ENCODE peak calls at places on chromosome 5, in six cellular contexts. S is heart right ventricle, Y is left ventricle myocardium inferior, P is A549, N is lower lobe of right lung, H is mammary epithelial cell. B is an unnamed sample. For H3K4me1, the result is how much of the 10 kb centered on the place peaks cover.

GRCh38 chr5:10307206-10308148 is at the start of gene CMBL:
- DNase-seq in S (peak), Y (peak), P (no peak), N (peak), H (peak), B (peak)

GRCh38 chr5:58335518-58335917 is 124.4 kb downstream of the PLK2 start:
- DNase-seq in S (no peak), Y (no peak), P (no peak), N (no peak), H (peak), B (no peak)

GRCh38 chr5:148687427-148687826 is 33.1 kb upstream of the HTR4 start:
- DNase-seq in S (no peak), Y (no peak), P (no peak), N (no peak), H (peak), B (peak)

GRCh38 chr5:140632366-140633080 is 452 bp downstream of the CD14 start:
- DNase-seq in S (peak), Y (peak), P (no peak), N (peak), H (peak), B (no peak)

GRCh38 chr5:54659651-54660050 is 142.1 kb downstream of the SNX18 start:
- DNase-seq in S (no peak), Y (no peak), P (no peak), N (no peak), H (no peak), B (no peak)

GRCh38 chr5:169717298-169717697 is 80.2 kb downstream of the DOCK2 start:
- DNase-seq in S (no peak), Y (no peak), P (no peak), N (no peak), H (peak), B (peak)

GRCh38 chr5:147361441-147362175 is 126.8 kb downstream of the STK32A start:
- DNase-seq in S (no peak), Y (no peak), P (no peak), N (no peak), H (no peak), B (no peak)

GRCh38 chr5:35785601-35786085 is 71.0 kb upstream of the IL7R start:
- DNase-seq in S (no peak), Y (no peak), P (no peak), N (peak), H (no peak), B (no peak)

GRCh38 chr5:50863771-50864170 is 197.3 kb downstream of the PARP8 start:
- DNase-seq in S (no peak), Y (no peak), P (no peak), N (no peak), H (no peak), B (no peak)

GRCh38 chr5:17180957-17181723 is 36.3 kb upstream of the BASP1 start:
- DNase-seq in S (no peak), Y (no peak), P (peak), N (no peak), H (peak), B (peak)

GRCh38 chr5:38807570-38808461 is 38.0 kb upstream of the OSMR start:
- DNase-seq in S (no peak), Y (no peak), P (no peak), N (no peak), H (no peak), B (no peak)

GRCh38 chr5:123937230-123937629 is 425.3 kb downstream of the CSNK1G3 start:
- DNase-seq in S (no peak), Y (no peak), P (no peak), N (no peak), H (peak), B (peak)

GRCh38 chr5:54309751-54310432 is 481 bp downstream of the ARL15 start:
- DNase-seq in S (peak), Y (peak), P (peak), N (peak), H (peak), B (peak)

GRCh38 chr5:178199581-178200434 is 4.5 kb upstream of the HNRNPAB start:
- DNase-seq in S (no peak), Y (no peak), P (no peak), N (no peak), H (peak), B (peak)

GRCh38 chr5:154356256-154356655 is 89.5 kb upstream of the SAP30L start:
- DNase-seq in S (no peak), Y (no peak), P (no peak), N (no peak), H (peak), B (no peak)

GRCh38 chr5:36599986-36600779 is 6.2 kb upstream of the SLC1A3 start:
- DNase-seq in S (no peak), Y (no peak), P (no peak), N (no peak), H (peak), B (peak)

GRCh38 chr5:90136952-90137528 is 272.5 kb downstream of the CETN3 start:
- DNase-seq in S (no peak), Y (no peak), P (no peak), N (no peak), H (no peak), B (no peak)

GRCh38 chr5:67400752-67401151 is 204.2 kb upstream of the CD180 start:
- DNase-seq in S (no peak), Y (no peak), P (no peak), N (no peak), H (no peak), B (no peak)

GRCh38 chr5:175129619-175130018 is 314.4 kb downstream of the DRD1 start:
- DNase-seq in S (no peak), Y (no peak), P (no peak), N (no peak), H (no peak), B (no peak)
- TF ChIP-seq CTCF in S (no peak), Y (no peak), P (no peak), N (no peak), H (no peak), B (no peak)

DNA sequence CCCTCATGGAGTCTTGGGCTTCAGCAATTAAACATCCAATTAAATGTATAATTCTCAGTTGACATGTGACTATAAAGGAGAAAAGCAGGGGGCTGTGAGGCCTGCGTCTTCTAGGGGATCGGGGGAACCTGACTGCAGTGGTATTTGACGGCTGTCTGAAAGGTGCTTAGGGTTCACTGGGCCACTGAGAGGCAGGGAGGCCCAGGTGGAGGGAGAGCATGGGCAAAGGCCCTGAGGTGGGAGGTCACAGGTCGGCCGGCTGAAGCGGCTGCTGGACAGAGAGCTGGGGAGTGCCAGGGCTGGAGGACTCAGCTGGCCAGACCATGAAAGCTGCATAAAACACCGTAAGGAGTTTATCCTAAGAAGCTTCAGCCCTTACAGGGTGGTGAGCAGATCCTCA is 23.9 kb downstream of the ERGIC1 start:
- DNase-seq in S (no peak), Y (no peak), P (no peak), N (no peak), H (no peak), B (no peak)
- H3K27ac ChIP-seq in S (peak), Y (peak), P (peak), N (peak), H (no peak), B (no peak)

DNA sequence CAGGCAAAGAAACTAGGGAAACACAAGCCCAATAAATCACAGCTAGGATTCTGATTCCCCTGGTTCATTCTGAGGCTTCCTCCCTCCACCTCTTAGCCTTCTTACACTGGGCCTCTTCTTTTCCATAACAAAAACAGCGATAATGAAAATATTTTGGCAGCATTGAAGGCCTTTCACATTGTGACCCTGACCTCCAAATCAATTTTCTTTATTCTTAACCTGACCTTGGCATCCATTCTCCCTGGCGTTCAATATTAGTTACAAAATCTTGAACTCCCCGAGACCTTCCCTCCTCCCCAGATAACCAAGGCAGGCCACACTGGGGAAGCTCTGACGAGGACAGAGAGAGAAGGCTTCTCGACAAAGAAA is 399.9 kb downstream of the ZSWIM6 start:
- DNase-seq in S (no peak), Y (no peak), P (no peak), N (no peak), H (no peak), B (no peak)
- H3K4me1 ChIP-seq in S (under half), Y (under half), P (under half), N (under half), H (under half), B (under half)

DNA sequence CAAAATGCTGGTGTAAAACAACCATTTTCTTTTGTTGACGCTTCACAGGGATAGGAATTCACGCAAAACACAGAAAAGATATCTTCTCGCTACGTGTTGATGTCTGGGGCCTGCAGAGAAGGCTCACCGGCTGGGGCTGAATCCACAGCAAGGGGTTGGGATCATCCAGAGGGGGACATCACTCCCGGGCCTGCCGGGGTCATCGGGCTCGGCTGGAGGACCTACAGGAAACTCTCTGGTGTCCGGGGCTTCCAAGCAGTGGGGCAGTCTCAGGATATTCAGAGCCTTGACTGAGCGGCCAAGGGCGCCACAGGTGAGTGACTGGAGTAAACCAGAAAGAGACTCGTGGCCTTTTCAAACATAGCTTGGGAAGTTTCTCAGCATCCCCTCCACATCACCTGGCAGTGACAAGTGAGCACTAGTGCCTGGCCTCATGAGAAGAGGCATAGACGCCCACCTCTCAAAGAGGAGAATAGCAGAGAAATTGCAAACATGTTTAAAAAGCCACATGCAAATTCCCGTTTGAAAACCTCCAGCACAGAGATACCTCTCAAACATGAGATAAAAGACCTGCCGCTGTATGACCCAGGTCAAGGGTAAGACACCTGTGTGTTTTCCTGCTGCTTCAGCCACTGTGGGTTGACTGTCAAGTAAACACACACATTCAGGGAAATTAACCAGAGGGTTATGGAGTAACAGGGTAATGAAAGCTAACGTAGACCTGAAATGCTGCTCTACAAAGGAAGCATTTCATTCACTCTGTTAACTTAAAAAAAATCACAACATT is 50.8 kb upstream of the SIMC1 start:
- DNase-seq in S (no peak), Y (no peak), P (no peak), N (no peak), H (no peak), B (no peak)
- TF ChIP-seq CTCF in S (no peak), Y (no peak), P (no peak), N (no peak), H (no peak), B (no peak)

DNA sequence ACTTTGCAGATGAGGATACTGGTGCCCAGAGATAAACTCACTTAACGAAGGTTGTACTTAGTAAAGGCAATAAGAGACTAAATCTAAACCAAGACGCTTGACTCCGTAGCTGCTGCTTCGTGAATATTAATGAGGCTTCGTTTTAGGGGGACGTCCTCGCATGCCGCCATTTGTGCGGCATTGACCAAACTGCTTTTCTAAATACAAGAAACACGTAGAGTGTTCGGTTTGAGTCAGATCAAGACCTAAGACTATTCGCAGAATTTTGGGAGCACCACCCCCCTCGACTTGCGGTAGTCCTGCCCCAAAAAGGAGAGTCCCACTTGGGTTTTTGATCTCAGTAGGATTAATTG is 1.1 kb downstream of the NPM1 start:
- DNase-seq in S (no peak), Y (no peak), P (no peak), N (peak), H (no peak), B (no peak)
- H3K27ac ChIP-seq in S (no peak), Y (peak), P (peak), N (no peak), H (peak), B (peak)

GRCh38 chr5:132470596-132470995 is 20.0 kb downstream of the IRF1 start:
- DNase-seq in S (no peak), Y (no peak), P (no peak), N (no peak), H (no peak), B (no peak)
- H3K4me1 ChIP-seq in S (half or more), Y (half or more), P (under half), N (half or more), H (under half), B (under half)